ENCODE peak calls at places on chromosomes 12 and 14, in six cellular contexts. J is heart left ventricle, T is astrocyte of the spinal cord, W is mucosa of descending colon, S is brain microvascular endothelial cell, P is AG04450. B is an unnamed sample.

GRCh38 chr14:37413504-37414003 is 181.5 kb downstream of the FOXA1 start:
- DNase-seq in J (no peak), T (no peak), P (no peak), W (no peak), S (no peak), B (no peak)

GRCh38 chr14:103624860-103625259 is 4.2 kb upstream of the KLC1 start:
- DNase-seq in S (peak), P (no peak), T (peak), J (peak), W (peak), B (peak)

GRCh38 chr14:98210045-98210678 is 1061.8 kb downstream of the BCL11B start:
- DNase-seq in P (no peak), T (peak), J (no peak), S (no peak), W (peak), B (no peak)

GRCh38 chr12:110846615-110847566 is at the start of gene CCDC63:
- DNase-seq in P (no peak), W (peak), S (peak), T (peak), J (peak), B (peak)

GRCh38 chr14:71692496-71692895 is 239.7 kb upstream of the RGS6 start:
- DNase-seq in S (no peak), W (no peak), T (peak), P (no peak), J (no peak), B (peak)

GRCh38 chr12:54039417-54040147 is 6.7 kb downstream of the HOXC5 start:
- DNase-seq in J (no peak), T (peak), S (no peak), P (no peak), W (no peak), B (no peak)

GRCh38 chr14:37669242-37669641 is 73.8 kb downstream of the TTC6 start:
- DNase-seq in W (no peak), S (no peak), T (no peak), P (no peak), J (no peak), B (no peak)

GRCh38 chr12:6095269-6095668 is 29.2 kb downstream of the VWF start:
- DNase-seq in P (no peak), T (no peak), J (no peak), W (no peak), S (no peak), B (no peak)

GRCh38 chr12:58888131-58888783 is 32.0 kb downstream of the LRIG3 start:
- DNase-seq in J (no peak), S (peak), P (peak), T (peak), W (no peak), B (peak)

GRCh38 chr12:57765003-57765697 is 1.7 kb downstream of the CYP27B1 start:
- DNase-seq in T (no peak), P (no peak), S (no peak), W (peak), J (peak), B (peak)

GRCh38 chr12:102481705-102482104 is 1.3 kb upstream of the IGF1 start:
- DNase-seq in P (no peak), S (no peak), J (no peak), T (no peak), W (no peak), B (no peak)

GRCh38 chr12:16984484-16984883 is 378.5 kb upstream of the LMO3 start:
- DNase-seq in P (no peak), W (no peak), T (no peak), J (no peak), S (no peak), B (no peak)

DNA sequence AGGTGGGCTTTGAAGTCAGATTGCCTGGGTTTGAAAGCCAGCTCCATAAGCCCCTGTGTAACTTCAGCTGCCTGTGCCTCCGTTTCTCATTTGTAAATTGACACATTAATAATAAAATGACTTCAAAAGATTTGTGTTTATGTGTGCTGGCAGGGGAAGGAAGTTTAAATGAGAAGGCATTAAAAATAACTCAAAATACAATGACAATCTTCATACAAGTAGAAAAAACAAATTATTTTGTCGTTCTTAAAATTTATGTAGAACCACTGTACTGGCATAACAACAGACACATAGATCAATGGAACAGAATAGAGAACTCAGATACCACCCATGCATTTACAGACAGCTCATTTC is 83.0 kb downstream of the PPM1A start:
- DNase-seq in P (no peak), W (no peak), S (no peak), T (no peak), J (no peak), B (no peak)
- TF ChIP-seq CTCF in P (no peak), W (no peak), S (no peak), T (no peak), J (no peak), B (no peak)

DNA sequence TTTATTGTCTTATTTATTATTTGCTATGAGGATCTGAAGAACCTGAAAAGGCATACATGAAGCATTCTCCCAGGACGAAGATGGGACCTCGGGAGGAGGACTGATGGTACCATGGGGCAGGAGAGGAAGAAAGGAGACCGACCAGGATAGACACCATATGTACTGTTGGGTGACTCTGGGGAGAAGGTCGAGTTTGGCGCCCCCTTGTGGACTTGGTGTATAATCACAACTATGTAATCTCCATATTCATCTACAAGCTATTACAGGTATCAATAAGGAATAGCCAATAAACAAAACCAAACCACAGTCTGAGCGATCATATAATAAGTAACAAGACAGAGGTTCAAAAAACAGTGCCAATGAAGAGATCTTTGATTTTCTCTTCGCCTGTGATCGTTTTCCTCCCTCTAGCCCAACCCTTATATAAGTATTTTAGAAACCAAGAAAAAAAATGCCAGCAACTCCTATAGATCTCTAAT is 139.1 kb downstream of the SPTSSA start:
- DNase-seq in S (peak), P (peak), T (peak), J (peak), W (peak), B (peak)
- H3K4me3 ChIP-seq in S (no peak), P (no peak), T (no peak), J (no peak), W (no peak), B (no peak)

GRCh38 chr14:104770851-104771272 is 17.9 kb downstream of the SIVA1 start:
- DNase-seq in S (no peak), T (no peak), P (no peak), J (no peak), W (no peak), B (no peak)
- TF ChIP-seq CTCF in S (peak), T (peak), P (peak), J (no peak), W (no peak), B (peak)

GRCh38 chr14:90905531-90905930 is 89.3 kb upstream of the TTC7B start:
- DNase-seq in P (no peak), W (no peak), J (no peak), T (no peak), S (no peak), B (no peak)
- H3K4me3 ChIP-seq in P (no peak), W (no peak), J (no peak), T (no peak), S (no peak), B (no peak)

GRCh38 chr12:2877959-2878732 is 1.1 kb downstream of the RHNO1 start:
- DNase-seq in P (no peak), T (peak), W (no peak), J (no peak), S (no peak), B (peak)
- TF ChIP-seq CTCF in P (no peak), T (no peak), W (no peak), J (no peak), S (no peak), B (no peak)

DNA sequence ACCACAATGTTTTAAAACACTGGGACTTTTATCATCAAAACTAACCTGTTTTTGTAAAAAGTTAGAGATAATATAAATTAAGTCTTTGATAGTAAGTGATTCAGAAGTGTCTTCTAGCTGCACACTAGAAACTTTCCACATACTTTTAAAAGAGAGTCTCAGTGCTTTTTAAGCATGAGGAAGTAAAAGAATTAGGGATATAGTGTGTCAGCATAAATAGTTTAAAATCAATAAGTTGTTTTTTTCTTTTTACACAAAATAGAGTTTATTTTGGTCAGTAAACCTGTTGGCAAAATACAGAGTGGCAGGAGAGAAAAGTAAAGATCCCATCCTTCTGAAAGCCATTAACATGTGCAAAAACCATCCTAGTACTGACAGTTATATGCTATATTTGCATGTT is 1.7 kb downstream of the DNM1L start:
- DNase-seq in S (no peak), W (no peak), T (no peak), J (no peak), P (no peak), B (no peak)
- H3K4me3 ChIP-seq in S (peak), W (no peak), T (no peak), J (no peak), P (peak), B (peak)

GRCh38 chr12:63804746-63805145 is 25.0 kb downstream of the RXYLT1 start:
- DNase-seq in W (no peak), P (no peak), S (no peak), T (no peak), J (no peak), B (no peak)
- TF ChIP-seq CTCF in W (no peak), P (no peak), S (no peak), T (no peak), J (no peak), B (no peak)

DNA sequence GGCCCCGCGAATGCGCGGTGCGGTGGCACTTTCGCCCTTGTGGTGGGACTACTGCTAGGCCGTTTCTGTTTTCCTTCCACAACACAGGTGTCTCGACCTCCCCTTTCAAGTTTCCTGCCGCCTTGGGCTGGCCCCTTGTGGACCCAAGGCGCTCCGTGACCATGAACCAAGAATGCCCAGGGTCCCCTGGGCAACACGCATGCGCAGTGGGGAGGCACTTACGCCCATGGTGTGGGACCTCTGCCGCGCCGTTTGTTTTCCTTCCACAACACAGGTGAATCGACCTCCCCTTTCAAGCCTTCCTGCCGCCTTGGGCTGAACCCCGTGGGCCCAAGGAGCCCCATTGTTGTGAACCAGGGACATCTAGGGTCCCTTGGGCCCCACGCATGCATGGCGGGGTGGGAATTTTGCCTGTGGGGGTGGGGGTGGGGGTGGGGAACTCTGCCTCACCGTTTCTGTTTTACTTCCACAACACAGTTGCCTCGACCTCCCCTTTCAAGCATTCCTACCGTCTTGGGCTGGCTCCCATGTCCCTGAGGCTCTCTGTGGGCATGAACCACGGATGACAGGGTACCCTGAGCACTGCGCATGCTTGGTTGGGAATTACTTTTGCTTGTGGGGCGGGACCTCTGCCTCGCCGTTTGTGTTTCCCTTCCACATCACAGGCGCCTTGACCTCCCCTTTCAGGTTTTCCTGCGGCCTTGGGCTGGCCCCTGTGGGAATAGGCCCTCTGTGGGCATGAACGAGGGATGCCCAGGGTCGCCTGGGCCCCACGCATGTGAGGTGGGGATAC is 355.1 kb downstream of the ALG10 start:
- DNase-seq in S (no peak), P (no peak), W (no peak), J (no peak), T (no peak), B (no peak)
- H3K4me3 ChIP-seq in S (no peak), P (no peak), W (no peak), J (no peak), T (no peak), B (no peak)